ENCODE peak calls at places on chromosome 17, in six cellular contexts. O is CD8-positive, alpha-beta memory T cell; X is EL; L is T-helper 17 cell; M is NCI-H1417; Q is pulmonary artery endothelial cell. Y is an unnamed sample.

GRCh38 chr17:5183410-5183793 is 8.3 kb downstream of the ZNF594 start:
- DNase-seq in L (no peak), M (no peak), Q (no peak), X (no peak), O (no peak), Y (no peak)

GRCh38 chr17:34902761-34903325 is 58.4 kb downstream of the CCT6B start:
- DNase-seq in L (no peak), M (no peak), O (no peak), Q (no peak), X (no peak), Y (no peak)

GRCh38 chr17:73393962-73394361 is 82.2 kb upstream of the CDC42EP4 start:
- DNase-seq in X (peak; percentile 50), M (no peak), O (no peak), L (no peak), Q (no peak), Y (no peak)

GRCh38 chr17:21125862-21126261 is 902 bp upstream of the DHRS7B start:
- DNase-seq in Q (no peak), O (peak; percentile 71), M (no peak), L (peak; percentile 34), X (no peak), Y (no peak)

GRCh38 chr17:10702574-10702973 is 5.2 kb downstream of the ADPRM start:
- DNase-seq in M (no peak), O (no peak), Q (no peak), X (peak; percentile 79), L (no peak), Y (no peak)

GRCh38 chr17:40318835-40319332 is 9.9 kb downstream of the RARA start:
- DNase-seq in O (peak; percentile 59), M (no peak), X (no peak), L (no peak), Q (no peak), Y (no peak)

GRCh38 chr17:31492880-31493655 is 101.6 kb downstream of the RAB11FIP4 start:
- DNase-seq in O (peak; percentile 74), M (no peak), X (no peak), Q (no peak), L (no peak), Y (no peak)

GRCh38 chr17:2043785-2044184 is 2.0 kb downstream of the OVCA2 start:
- DNase-seq in X (peak; percentile 87), Q (no peak), L (no peak), M (no peak), O (no peak), Y (no peak)

GRCh38 chr17:753407-753806 is 1.3 kb upstream of the GEMIN4 start:
- DNase-seq in Q (no peak), X (no peak), L (no peak), O (no peak), M (no peak), Y (no peak)

GRCh38 chr17:50689251-50689650 is 18.5 kb downstream of the ANKRD40 start:
- DNase-seq in Q (no peak), L (no peak), O (no peak), X (peak; percentile 84), M (no peak), Y (no peak)

GRCh38 chr17:30958187-30958586 is 12.7 kb upstream of the RNF135 start:
- DNase-seq in O (peak; percentile 18), M (no peak), Q (no peak), L (no peak), X (no peak), Y (no peak)

GRCh38 chr17:39679521-39680192 is 8.2 kb downstream of the PGAP3 start:
- DNase-seq in O (peak; percentile 66), L (no peak), Q (no peak), M (no peak), X (no peak), Y (no peak)